ENCODE peak calls at places on chromosomes 5 and 9, in ten cellular contexts. One of them, this sample, is unnamed.
A peak's percentile ranks its signal among the peaks of the same experiment; 100 is the strongest.

GRCh38 chr5:53436480-53437191 is 43.8 kb upstream of the FST start:
- DNase-seq in heart right ventricle: no peak
- DNase-seq in A549: no peak
- DNase-seq in SK-N-SH: no peak
- DNase-seq in sigmoid colon: no peak
- DNase-seq in brain microvascular endothelial cell: no peak
- DNase-seq in psoas muscle: no peak
- DNase-seq in mammary epithelial cell: no peak
- DNase-seq in choroid plexus epithelial cell: no peak
- DNase-seq in AG04450: no peak
- DNase-seq in this sample: no peak

GRCh38 chr9:21434202-21435014 is 5.8 kb upstream of the IFNA1 start:
- DNase-seq in heart right ventricle: no peak
- DNase-seq in A549: peak; percentile 77
- DNase-seq in SK-N-SH: peak; percentile 16
- DNase-seq in sigmoid colon: no peak
- DNase-seq in brain microvascular endothelial cell: peak; percentile 71
- DNase-seq in psoas muscle: no peak
- DNase-seq in mammary epithelial cell: peak; percentile 40
- DNase-seq in choroid plexus epithelial cell: peak; percentile 88
- DNase-seq in AG04450: peak; percentile 52
- DNase-seq in this sample: no peak

GRCh38 chr9:29816954-29817703 is 2243.8 kb upstream of the C9orf72 start:
- DNase-seq in heart right ventricle: no peak
- DNase-seq in A549: no peak
- DNase-seq in SK-N-SH: no peak
- DNase-seq in sigmoid colon: no peak
- DNase-seq in brain microvascular endothelial cell: no peak
- DNase-seq in psoas muscle: no peak
- DNase-seq in mammary epithelial cell: peak; percentile 35
- DNase-seq in choroid plexus epithelial cell: no peak
- DNase-seq in AG04450: no peak
- DNase-seq in this sample: no peak

GRCh38 chr9:29212590-29213373 is 1639.5 kb upstream of the C9orf72 start:
- DNase-seq in heart right ventricle: no peak
- DNase-seq in A549: peak; percentile 26
- DNase-seq in SK-N-SH: peak; percentile 69
- DNase-seq in sigmoid colon: no peak
- DNase-seq in brain microvascular endothelial cell: no peak
- DNase-seq in psoas muscle: peak; percentile 38
- DNase-seq in mammary epithelial cell: peak; percentile 52
- DNase-seq in choroid plexus epithelial cell: no peak
- DNase-seq in AG04450: no peak
- DNase-seq in this sample: no peak

GRCh38 chr5:15525679-15526275 is 25.8 kb downstream of the FBXL7 start:
- DNase-seq in heart right ventricle: no peak
- DNase-seq in A549: no peak
- DNase-seq in SK-N-SH: no peak
- DNase-seq in sigmoid colon: no peak
- DNase-seq in brain microvascular endothelial cell: peak; percentile 45
- DNase-seq in psoas muscle: no peak
- DNase-seq in mammary epithelial cell: no peak
- DNase-seq in choroid plexus epithelial cell: peak; percentile 86
- DNase-seq in AG04450: no peak
- DNase-seq in this sample: no peak

GRCh38 chr9:121566401-121567141 is 66.9 kb upstream of the GGTA1 start:
- DNase-seq in heart right ventricle: peak; percentile 43
- DNase-seq in A549: no peak
- DNase-seq in SK-N-SH: peak; percentile 72
- DNase-seq in sigmoid colon: peak; percentile 87
- DNase-seq in brain microvascular endothelial cell: peak; percentile 70
- DNase-seq in psoas muscle: peak; percentile 86
- DNase-seq in mammary epithelial cell: peak; percentile 50
- DNase-seq in choroid plexus epithelial cell: peak; percentile 42
- DNase-seq in AG04450: no peak
- DNase-seq in this sample: no peak

GRCh38 chr9:125558453-125559084 is 148.4 kb downstream of the MAPKAP1 start:
- DNase-seq in heart right ventricle: no peak
- DNase-seq in A549: peak; percentile 76
- DNase-seq in SK-N-SH: peak; percentile 68
- DNase-seq in sigmoid colon: peak; percentile 83
- DNase-seq in brain microvascular endothelial cell: peak; percentile 77
- DNase-seq in psoas muscle: no peak
- DNase-seq in mammary epithelial cell: peak; percentile 54
- DNase-seq in choroid plexus epithelial cell: peak; percentile 90
- DNase-seq in AG04450: peak; percentile 48
- DNase-seq in this sample: peak; percentile 42

GRCh38 chr5:95217351-95217750 is 67.5 kb downstream of the MCTP1 start:
- DNase-seq in heart right ventricle: no peak
- DNase-seq in A549: no peak
- DNase-seq in SK-N-SH: no peak
- DNase-seq in sigmoid colon: no peak
- DNase-seq in brain microvascular endothelial cell: no peak
- DNase-seq in psoas muscle: no peak
- DNase-seq in mammary epithelial cell: no peak
- DNase-seq in choroid plexus epithelial cell: no peak
- DNase-seq in AG04450: no peak
- DNase-seq in this sample: no peak

GRCh38 chr5:127878174-127878750 is 175.1 kb downstream of the CCDC192 start:
- DNase-seq in heart right ventricle: peak; percentile 16
- DNase-seq in A549: peak; percentile 85
- DNase-seq in SK-N-SH: peak; percentile 12
- DNase-seq in sigmoid colon: no peak
- DNase-seq in brain microvascular endothelial cell: peak; percentile 53
- DNase-seq in psoas muscle: peak; percentile 35
- DNase-seq in mammary epithelial cell: peak; percentile 59
- DNase-seq in choroid plexus epithelial cell: peak; percentile 76
- DNase-seq in AG04450: no peak
- DNase-seq in this sample: no peak

GRCh38 chr9:74073897-74074296 is 423.2 kb upstream of the RORB start:
- DNase-seq in heart right ventricle: no peak
- DNase-seq in A549: no peak
- DNase-seq in SK-N-SH: no peak
- DNase-seq in sigmoid colon: no peak
- DNase-seq in brain microvascular endothelial cell: no peak
- DNase-seq in psoas muscle: no peak
- DNase-seq in mammary epithelial cell: no peak
- DNase-seq in choroid plexus epithelial cell: no peak
- DNase-seq in AG04450: no peak
- DNase-seq in this sample: no peak

GRCh38 chr9:14538529-14538928 is 154.7 kb downstream of the ZDHHC21 start:
- DNase-seq in heart right ventricle: no peak
- DNase-seq in A549: no peak
- DNase-seq in SK-N-SH: no peak
- DNase-seq in sigmoid colon: no peak
- DNase-seq in brain microvascular endothelial cell: no peak
- DNase-seq in psoas muscle: no peak
- DNase-seq in mammary epithelial cell: no peak
- DNase-seq in choroid plexus epithelial cell: no peak
- DNase-seq in AG04450: no peak
- DNase-seq in this sample: no peak

GRCh38 chr9:12794024-12794799 is 19.4 kb downstream of the LURAP1L start:
- DNase-seq in heart right ventricle: no peak
- DNase-seq in A549: peak; percentile 41
- DNase-seq in SK-N-SH: no peak
- DNase-seq in sigmoid colon: no peak
- DNase-seq in brain microvascular endothelial cell: no peak
- DNase-seq in psoas muscle: no peak
- DNase-seq in mammary epithelial cell: no peak
- DNase-seq in choroid plexus epithelial cell: peak; percentile 64
- DNase-seq in AG04450: peak; percentile 37
- DNase-seq in this sample: no peak

GRCh38 chr9:738209-738915 is 103.1 kb upstream of the DMRT1 start:
- DNase-seq in heart right ventricle: peak; percentile 42
- DNase-seq in A549: peak; percentile 79
- DNase-seq in SK-N-SH: no peak
- DNase-seq in sigmoid colon: peak; percentile 93
- DNase-seq in brain microvascular endothelial cell: peak; percentile 80
- DNase-seq in psoas muscle: peak; percentile 82
- DNase-seq in mammary epithelial cell: peak; percentile 94
- DNase-seq in choroid plexus epithelial cell: peak; percentile 92
- DNase-seq in AG04450: peak; percentile 88
- DNase-seq in this sample: no peak

GRCh38 chr5:114316167-114316566 is 45.7 kb upstream of the KCNN2 start:
- DNase-seq in heart right ventricle: no peak
- DNase-seq in A549: no peak
- DNase-seq in SK-N-SH: no peak
- DNase-seq in sigmoid colon: no peak
- DNase-seq in brain microvascular endothelial cell: no peak
- DNase-seq in psoas muscle: no peak
- DNase-seq in mammary epithelial cell: no peak
- DNase-seq in choroid plexus epithelial cell: no peak
- DNase-seq in AG04450: no peak
- DNase-seq in this sample: no peak
- TF ChIP-seq CTCF in heart right ventricle: no peak
- TF ChIP-seq CTCF in A549: no peak
- TF ChIP-seq CTCF in SK-N-SH: no peak
- TF ChIP-seq CTCF in sigmoid colon: no peak
- TF ChIP-seq CTCF in brain microvascular endothelial cell: no peak
- TF ChIP-seq CTCF in psoas muscle: no peak
- TF ChIP-seq CTCF in mammary epithelial cell: no peak
- TF ChIP-seq CTCF in choroid plexus epithelial cell: no peak
- TF ChIP-seq CTCF in AG04450: peak; percentile 16
- TF ChIP-seq CTCF in this sample: no peak

GRCh38 chr9:79116064-79116463 is 455.7 kb upstream of the TLE4 start:
- DNase-seq in heart right ventricle: no peak
- DNase-seq in A549: no peak
- DNase-seq in SK-N-SH: peak; percentile 19
- DNase-seq in sigmoid colon: no peak
- DNase-seq in brain microvascular endothelial cell: no peak
- DNase-seq in psoas muscle: no peak
- DNase-seq in mammary epithelial cell: no peak
- DNase-seq in choroid plexus epithelial cell: peak; percentile 7
- DNase-seq in AG04450: no peak
- DNase-seq in this sample: no peak
- TF ChIP-seq CTCF in heart right ventricle: no peak
- TF ChIP-seq CTCF in A549: no peak
- TF ChIP-seq CTCF in SK-N-SH: no peak
- TF ChIP-seq CTCF in sigmoid colon: no peak
- TF ChIP-seq CTCF in brain microvascular endothelial cell: peak; percentile 14
- TF ChIP-seq CTCF in psoas muscle: no peak
- TF ChIP-seq CTCF in mammary epithelial cell: no peak
- TF ChIP-seq CTCF in choroid plexus epithelial cell: peak; percentile 29
- TF ChIP-seq CTCF in AG04450: no peak
- TF ChIP-seq CTCF in this sample: no peak

GRCh38 chr9:124017929-124018730 is 6.6 kb downstream of the LHX2 start:
- DNase-seq in heart right ventricle: no peak
- DNase-seq in A549: no peak
- DNase-seq in SK-N-SH: peak; percentile 58
- DNase-seq in sigmoid colon: no peak
- DNase-seq in brain microvascular endothelial cell: no peak
- DNase-seq in psoas muscle: no peak
- DNase-seq in mammary epithelial cell: no peak
- DNase-seq in choroid plexus epithelial cell: no peak
- DNase-seq in AG04450: no peak
- DNase-seq in this sample: no peak

GRCh38 chr9:124015091-124015660 is 3.6 kb downstream of the LHX2 start:
- DNase-seq in heart right ventricle: no peak
- DNase-seq in A549: no peak
- DNase-seq in SK-N-SH: peak; percentile 56
- DNase-seq in sigmoid colon: no peak
- DNase-seq in brain microvascular endothelial cell: no peak
- DNase-seq in psoas muscle: no peak
- DNase-seq in mammary epithelial cell: no peak
- DNase-seq in choroid plexus epithelial cell: no peak
- DNase-seq in AG04450: no peak
- DNase-seq in this sample: no peak

GRCh38 chr9:124015661-124016131 is 4.1 kb downstream of the LHX2 start:
- DNase-seq in heart right ventricle: no peak
- DNase-seq in A549: no peak
- DNase-seq in SK-N-SH: no peak
- DNase-seq in sigmoid colon: no peak
- DNase-seq in brain microvascular endothelial cell: no peak
- DNase-seq in psoas muscle: no peak
- DNase-seq in mammary epithelial cell: no peak
- DNase-seq in choroid plexus epithelial cell: no peak
- DNase-seq in AG04450: no peak
- DNase-seq in this sample: no peak

GRCh38 chr9:124017064-124017928 is 5.7 kb downstream of the LHX2 start:
- DNase-seq in heart right ventricle: no peak
- DNase-seq in A549: no peak
- DNase-seq in SK-N-SH: peak; percentile 51
- DNase-seq in sigmoid colon: no peak
- DNase-seq in brain microvascular endothelial cell: no peak
- DNase-seq in psoas muscle: no peak
- DNase-seq in mammary epithelial cell: no peak
- DNase-seq in choroid plexus epithelial cell: no peak
- DNase-seq in AG04450: no peak
- DNase-seq in this sample: no peak

GRCh38 chr9:124016152-124017063 is 4.8 kb downstream of the LHX2 start:
- DNase-seq in heart right ventricle: no peak
- DNase-seq in A549: no peak
- DNase-seq in SK-N-SH: no peak
- DNase-seq in sigmoid colon: no peak
- DNase-seq in brain microvascular endothelial cell: no peak
- DNase-seq in psoas muscle: no peak
- DNase-seq in mammary epithelial cell: no peak
- DNase-seq in choroid plexus epithelial cell: no peak
- DNase-seq in AG04450: no peak
- DNase-seq in this sample: no peak
- TF ChIP-seq CTCF in heart right ventricle: no peak
- TF ChIP-seq CTCF in A549: no peak
- TF ChIP-seq CTCF in SK-N-SH: no peak
- TF ChIP-seq CTCF in sigmoid colon: no peak
- TF ChIP-seq CTCF in brain microvascular endothelial cell: no peak
- TF ChIP-seq CTCF in psoas muscle: no peak
- TF ChIP-seq CTCF in mammary epithelial cell: no peak
- TF ChIP-seq CTCF in choroid plexus epithelial cell: no peak
- TF ChIP-seq CTCF in AG04450: no peak
- TF ChIP-seq CTCF in this sample: no peak

GRCh38 chr5:173394701-173395100 is 66.5 kb upstream of the STC2 start:
- DNase-seq in heart right ventricle: no peak
- DNase-seq in A549: no peak
- DNase-seq in SK-N-SH: no peak
- DNase-seq in sigmoid colon: peak; percentile 36
- DNase-seq in brain microvascular endothelial cell: no peak
- DNase-seq in psoas muscle: no peak
- DNase-seq in mammary epithelial cell: no peak
- DNase-seq in choroid plexus epithelial cell: no peak
- DNase-seq in AG04450: no peak
- DNase-seq in this sample: no peak

GRCh38 chr5:173397531-173397930 is 69.3 kb upstream of the STC2 start:
- DNase-seq in heart right ventricle: no peak
- DNase-seq in A549: no peak
- DNase-seq in SK-N-SH: no peak
- DNase-seq in sigmoid colon: peak; percentile 60
- DNase-seq in brain microvascular endothelial cell: no peak
- DNase-seq in psoas muscle: no peak
- DNase-seq in mammary epithelial cell: no peak
- DNase-seq in choroid plexus epithelial cell: no peak
- DNase-seq in AG04450: no peak
- DNase-seq in this sample: no peak

GRCh38 chr5:173395933-173396308 is 67.7 kb upstream of the STC2 start:
- DNase-seq in heart right ventricle: no peak
- DNase-seq in A549: no peak
- DNase-seq in SK-N-SH: no peak
- DNase-seq in sigmoid colon: peak; percentile 24
- DNase-seq in brain microvascular endothelial cell: no peak
- DNase-seq in psoas muscle: no peak
- DNase-seq in mammary epithelial cell: no peak
- DNase-seq in choroid plexus epithelial cell: no peak
- DNase-seq in AG04450: no peak
- DNase-seq in this sample: no peak

GRCh38 chr5:173396311-173396993 is 68.2 kb upstream of the STC2 start:
- DNase-seq in heart right ventricle: no peak
- DNase-seq in A549: peak; percentile 20
- DNase-seq in SK-N-SH: peak; percentile 44
- DNase-seq in sigmoid colon: peak; percentile 54
- DNase-seq in brain microvascular endothelial cell: no peak
- DNase-seq in psoas muscle: peak; percentile 50
- DNase-seq in mammary epithelial cell: no peak
- DNase-seq in choroid plexus epithelial cell: peak; percentile 16
- DNase-seq in AG04450: no peak
- DNase-seq in this sample: no peak

GRCh38 chr5:173395257-173395932 is 67.2 kb upstream of the STC2 start:
- DNase-seq in heart right ventricle: no peak
- DNase-seq in A549: peak; percentile 12
- DNase-seq in SK-N-SH: no peak
- DNase-seq in sigmoid colon: peak; percentile 48
- DNase-seq in brain microvascular endothelial cell: peak; percentile 85
- DNase-seq in psoas muscle: no peak
- DNase-seq in mammary epithelial cell: peak; percentile 17
- DNase-seq in choroid plexus epithelial cell: peak; percentile 66
- DNase-seq in AG04450: peak; percentile 23
- DNase-seq in this sample: no peak
- TF ChIP-seq CTCF in heart right ventricle: no peak
- TF ChIP-seq CTCF in A549: no peak
- TF ChIP-seq CTCF in SK-N-SH: peak; percentile 50
- TF ChIP-seq CTCF in sigmoid colon: no peak
- TF ChIP-seq CTCF in brain microvascular endothelial cell: peak; percentile 85
- TF ChIP-seq CTCF in psoas muscle: no peak
- TF ChIP-seq CTCF in mammary epithelial cell: peak; percentile 10
- TF ChIP-seq CTCF in choroid plexus epithelial cell: peak; percentile 77
- TF ChIP-seq CTCF in AG04450: peak; percentile 74
- TF ChIP-seq CTCF in this sample: peak; percentile 9